ENCODE peak calls at places on chromosomes 6 and 20, in seven cellular contexts. H, T, Z, V, D, K and Q are unnamed samples.
A peak's percentile ranks its signal among the peaks of the same experiment; 100 is the strongest.

GRCh38 chr6:100472674-100473073 is 8.0 kb upstream of the SIM1 start:
- DNase-seq in H (no peak), T (no peak), Z (peak; percentile 23), V (no peak), D (no peak), K (peak; percentile 41), Q (no peak)

GRCh38 chr6:56022678-56023077 is 147.3 kb upstream of the BMP5 start:
- DNase-seq in H (no peak), T (no peak), Z (no peak), V (no peak), D (no peak), K (no peak), Q (no peak)

GRCh38 chr6:112398686-112399085 is 51.6 kb downstream of the RFPL4B start:
- DNase-seq in H (no peak), T (no peak), Z (no peak), V (no peak), D (peak; percentile 42), K (no peak), Q (no peak)

GRCh38 chr6:46651006-46651405 is 1.6 kb downstream of the CYP39A1 start:
- DNase-seq in H (no peak), T (no peak), Z (no peak), V (no peak), D (no peak), K (peak; percentile 84), Q (no peak)

GRCh38 chr6:7727150-7727950 is 1.5 kb downstream of the BMP6 start:
- DNase-seq in H (no peak), T (no peak), Z (peak; percentile 24), V (peak; percentile 16), D (peak; percentile 67), K (no peak), Q (no peak)

GRCh38 chr6:105359419-105360366 is 43.2 kb downstream of the PREP start:
- DNase-seq in H (no peak), T (peak; percentile 84), Z (no peak), V (no peak), D (no peak), K (peak; percentile 82), Q (peak; percentile 20)

GRCh38 chr6:64326939-64327338 is 691.3 kb downstream of the PHF3 start:
- DNase-seq in H (no peak), T (no peak), Z (no peak), V (no peak), D (no peak), K (no peak), Q (no peak)

GRCh38 chr6:56693246-56693607 is 50.5 kb upstream of the DST start:
- DNase-seq in H (peak; percentile 80), T (no peak), Z (peak; percentile 61), V (no peak), D (no peak), K (no peak), Q (no peak)

GRCh38 chr20:45765980-45766379 is 25.7 kb downstream of the WFDC3 start:
- DNase-seq in H (no peak), T (no peak), Z (no peak), V (no peak), D (peak; percentile 41), K (no peak), Q (no peak)

GRCh38 chr6:123777554-123777953 is 26.1 kb upstream of the NKAIN2 start:
- DNase-seq in H (peak; percentile 3), T (no peak), Z (peak; percentile 29), V (no peak), D (no peak), K (no peak), Q (peak; percentile 35)

GRCh38 chr6:150229775-150230561 is 87.1 kb downstream of the PPP1R14C start:
- DNase-seq in H (no peak), T (no peak), Z (no peak), V (no peak), D (no peak), K (no peak), Q (no peak)

GRCh38 chr20:42553374-42553773 is 636.3 kb downstream of the PTPRT start:
- DNase-seq in H (no peak), T (no peak), Z (no peak), V (no peak), D (no peak), K (no peak), Q (no peak)

GRCh38 chr6:151430886-151431285 is 21.0 kb downstream of the RMND1 start:
- DNase-seq in H (no peak), T (no peak), Z (no peak), V (no peak), D (no peak), K (no peak), Q (peak; percentile 38)

GRCh38 chr20:2729791-2730190 is 37.2 kb downstream of the EBF4 start:
- DNase-seq in H (no peak), T (no peak), Z (no peak), V (no peak), D (no peak), K (no peak), Q (no peak)

GRCh38 chr6:128963561-128963960 is 80.6 kb downstream of the LAMA2 start:
- DNase-seq in H (no peak), T (peak; percentile 13), Z (no peak), V (no peak), D (no peak), K (no peak), Q (no peak)

GRCh38 chr20:44888226-44889103 is 3.0 kb downstream of the YWHAB start:
- DNase-seq in H (no peak), T (no peak), Z (no peak), V (no peak), D (no peak), K (peak; percentile 87), Q (peak; percentile 85)

GRCh38 chr6:143361536-143362191 is 88.8 kb downstream of the ADAT2 start:
- DNase-seq in H (no peak), T (no peak), Z (no peak), V (no peak), D (no peak), K (no peak), Q (no peak)

GRCh38 chr20:34971038-34971872 is 15.6 kb downstream of the MYH7B start:
- DNase-seq in H (peak; percentile 22), T (no peak), Z (no peak), V (no peak), D (no peak), K (no peak), Q (no peak)

GRCh38 chr6:139757766-139758655 is 383.6 kb upstream of the CITED2 start:
- DNase-seq in H (no peak), T (no peak), Z (no peak), V (no peak), D (no peak), K (no peak), Q (no peak)

GRCh38 chr20:10090588-10091166 is 55.9 kb downstream of the ANKEF1 start:
- DNase-seq in H (peak; percentile 61), T (no peak), Z (peak; percentile 80), V (peak; percentile 23), D (peak; percentile 55), K (peak; percentile 47), Q (peak; percentile 21)

GRCh38 chr6:141050470-141050869 is 1082.3 kb upstream of the GJE1 start:
- DNase-seq in H (no peak), T (no peak), Z (no peak), V (no peak), D (no peak), K (no peak), Q (no peak)

GRCh38 chr6:148577687-148578488 is 168.9 kb upstream of the UST start:
- DNase-seq in H (peak; percentile 80), T (no peak), Z (peak; percentile 69), V (peak; percentile 65), D (peak; percentile 91), K (peak; percentile 37), Q (peak; percentile 53)

GRCh38 chr6:3163248-3163594 is 5.9 kb upstream of the TUBB2A start:
- DNase-seq in H (no peak), T (no peak), Z (no peak), V (no peak), D (no peak), K (no peak), Q (no peak)

GRCh38 chr6:14272111-14273085 is 154.8 kb downstream of the CD83 start:
- DNase-seq in H (no peak), T (peak; percentile 27), Z (no peak), V (no peak), D (peak; percentile 24), K (peak; percentile 90), Q (no peak)

GRCh38 chr6:21999012-21999528 is 297.8 kb downstream of the PRL start:
- DNase-seq in H (no peak), T (peak; percentile 66), Z (peak; percentile 70), V (no peak), D (no peak), K (no peak), Q (no peak)

GRCh38 chr6:138654715-138655634 is 118.6 kb upstream of the CCDC28A start:
- DNase-seq in H (no peak), T (no peak), Z (no peak), V (no peak), D (no peak), K (no peak), Q (no peak)

GRCh38 chr6:83114164-83114563 is 46.7 kb downstream of the DOP1A start:
- DNase-seq in H (no peak), T (no peak), Z (no peak), V (no peak), D (no peak), K (no peak), Q (no peak)

GRCh38 chr20:63234693-63235398 is 859 bp upstream of the BIRC7 start:
- DNase-seq in H (no peak), T (no peak), Z (peak; percentile 64), V (no peak), D (peak; percentile 83), K (peak; percentile 54), Q (peak; percentile 91)

GRCh38 chr6:106974999-106975698 is 620 bp upstream of the CD24 start:
- DNase-seq in H (no peak), T (no peak), Z (peak; percentile 69), V (peak; percentile 58), D (peak; percentile 70), K (peak; percentile 44), Q (no peak)

GRCh38 chr6:92339891-92340290 is 1079.5 kb downstream of the EPHA7 start:
- DNase-seq in H (no peak), T (no peak), Z (no peak), V (no peak), D (no peak), K (no peak), Q (no peak)

GRCh38 chr6:106608080-106608668 is 21.1 kb downstream of the RTN4IP1 start:
- DNase-seq in H (no peak), T (peak; percentile 34), Z (peak; percentile 58), V (peak; percentile 9), D (no peak), K (peak; percentile 47), Q (peak; percentile 80)

GRCh38 chr20:63635431-63636141 is 8.7 kb upstream of the GMEB2 start:
- DNase-seq in H (no peak), T (no peak), Z (no peak), V (no peak), D (no peak), K (no peak), Q (no peak)

GRCh38 chr6:26006086-26006939 is 43.7 kb downstream of the TRIM38 start:
- DNase-seq in H (no peak), T (no peak), Z (peak; percentile 55), V (no peak), D (no peak), K (no peak), Q (no peak)

GRCh38 chr6:22455378-22455777 is 114.0 kb upstream of the HDGFL1 start:
- DNase-seq in H (no peak), T (no peak), Z (no peak), V (no peak), D (no peak), K (no peak), Q (no peak)

GRCh38 chr6:170031096-170031471 is 259.8 kb downstream of the DLL1 start:
- DNase-seq in H (no peak), T (no peak), Z (peak; percentile 58), V (no peak), D (no peak), K (no peak), Q (peak; percentile 33)

GRCh38 chr6:54875539-54875938 is 29.0 kb downstream of the FAM83B start:
- DNase-seq in H (no peak), T (no peak), Z (no peak), V (no peak), D (no peak), K (no peak), Q (no peak)

GRCh38 chr6:129923520-129923919 is 62.4 kb upstream of the TMEM244 start:
- DNase-seq in H (no peak), T (peak; percentile 63), Z (no peak), V (no peak), D (no peak), K (no peak), Q (no peak)

GRCh38 chr20:42595625-42596024 is 594.1 kb downstream of the PTPRT start:
- DNase-seq in H (no peak), T (no peak), Z (no peak), V (no peak), D (no peak), K (no peak), Q (no peak)